ENCODE peak calls at places on chromosomes 5 and 9, in ten cellular contexts. One of them, this sample, is unnamed.

GRCh38 chr9:105286098-105286497 is 41.6 kb downstream of the SLC44A1 start:
- DNase-seq in NCI-H2081: no peak
- DNase-seq in activated CD4-positive, alpha-beta T cell treated with anti-CD3 and anti-CD28 coated beads, Interleukin-2, amount 10 ng/mL, durations not matched to agents 7 days and 5 days: no peak
- DNase-seq in mucosa of gallbladder: no peak
- DNase-seq in small intestine: no peak
- DNase-seq in HFF-Myc: no peak
- DNase-seq in RWPE1: no peak
- DNase-seq in GM04504: no peak
- DNase-seq in GM23338: no peak
- DNase-seq in Caco-2: no peak
- DNase-seq in this sample: no peak

GRCh38 chr9:76691761-76692313 is 72.4 kb upstream of the PCA3 start:
- DNase-seq in small intestine: peak
- DNase-seq in activated CD4-positive, alpha-beta T cell treated with anti-CD3 and anti-CD28 coated beads, Interleukin-2, amount 10 ng/mL, durations not matched to agents 7 days and 5 days: no peak
- DNase-seq in mucosa of gallbladder: no peak
- DNase-seq in HFF-Myc: no peak
- DNase-seq in Caco-2: no peak
- DNase-seq in GM23338: peak
- DNase-seq in GM04504: no peak
- DNase-seq in NCI-H2081: peak
- DNase-seq in RWPE1: no peak
- DNase-seq in this sample: no peak

GRCh38 chr5:77852514-77853352 is 76.6 kb upstream of the TBCA start:
- DNase-seq in NCI-H2081: no peak
- DNase-seq in activated CD4-positive, alpha-beta T cell treated with anti-CD3 and anti-CD28 coated beads, Interleukin-2, amount 10 ng/mL, durations not matched to agents 7 days and 5 days: peak
- DNase-seq in GM23338: peak
- DNase-seq in mucosa of gallbladder: no peak
- DNase-seq in Caco-2: no peak
- DNase-seq in HFF-Myc: no peak
- DNase-seq in GM04504: no peak
- DNase-seq in small intestine: no peak
- DNase-seq in RWPE1: no peak
- DNase-seq in this sample: peak

GRCh38 chr9:126633881-126634558 is 20.3 kb downstream of the LMX1B start:
- DNase-seq in activated CD4-positive, alpha-beta T cell treated with anti-CD3 and anti-CD28 coated beads, Interleukin-2, amount 10 ng/mL, durations not matched to agents 7 days and 5 days: no peak
- DNase-seq in GM23338: no peak
- DNase-seq in small intestine: no peak
- DNase-seq in NCI-H2081: peak
- DNase-seq in HFF-Myc: no peak
- DNase-seq in Caco-2: no peak
- DNase-seq in GM04504: no peak
- DNase-seq in RWPE1: no peak
- DNase-seq in mucosa of gallbladder: no peak
- DNase-seq in this sample: no peak

GRCh38 chr5:151569132-151570046 is 21.7 kb downstream of the FAT2 start:
- DNase-seq in activated CD4-positive, alpha-beta T cell treated with anti-CD3 and anti-CD28 coated beads, Interleukin-2, amount 10 ng/mL, durations not matched to agents 7 days and 5 days: no peak
- DNase-seq in small intestine: no peak
- DNase-seq in mucosa of gallbladder: no peak
- DNase-seq in NCI-H2081: no peak
- DNase-seq in Caco-2: no peak
- DNase-seq in RWPE1: no peak
- DNase-seq in HFF-Myc: no peak
- DNase-seq in GM04504: no peak
- DNase-seq in GM23338: no peak
- DNase-seq in this sample: no peak

GRCh38 chr9:34158362-34158869 is 20.4 kb upstream of the UBAP1 start:
- DNase-seq in HFF-Myc: no peak
- DNase-seq in activated CD4-positive, alpha-beta T cell treated with anti-CD3 and anti-CD28 coated beads, Interleukin-2, amount 10 ng/mL, durations not matched to agents 7 days and 5 days: no peak
- DNase-seq in NCI-H2081: peak
- DNase-seq in GM23338: no peak
- DNase-seq in RWPE1: peak
- DNase-seq in GM04504: no peak
- DNase-seq in small intestine: peak
- DNase-seq in mucosa of gallbladder: no peak
- DNase-seq in Caco-2: peak
- DNase-seq in this sample: no peak

GRCh38 chr9:125332527-125332926 is 70.9 kb downstream of the GAPVD1 start:
- DNase-seq in Caco-2: no peak
- DNase-seq in NCI-H2081: no peak
- DNase-seq in mucosa of gallbladder: no peak
- DNase-seq in small intestine: no peak
- DNase-seq in activated CD4-positive, alpha-beta T cell treated with anti-CD3 and anti-CD28 coated beads, Interleukin-2, amount 10 ng/mL, durations not matched to agents 7 days and 5 days: peak
- DNase-seq in GM23338: no peak
- DNase-seq in GM04504: no peak
- DNase-seq in RWPE1: no peak
- DNase-seq in HFF-Myc: no peak
- DNase-seq in this sample: peak

GRCh38 chr9:92724528-92725265 is 39.9 kb downstream of the BICD2 start:
- DNase-seq in NCI-H2081: peak
- DNase-seq in RWPE1: no peak
- DNase-seq in GM04504: no peak
- DNase-seq in small intestine: no peak
- DNase-seq in Caco-2: no peak
- DNase-seq in GM23338: no peak
- DNase-seq in HFF-Myc: no peak
- DNase-seq in activated CD4-positive, alpha-beta T cell treated with anti-CD3 and anti-CD28 coated beads, Interleukin-2, amount 10 ng/mL, durations not matched to agents 7 days and 5 days: no peak
- DNase-seq in mucosa of gallbladder: no peak
- DNase-seq in this sample: no peak

GRCh38 chr9:20591223-20591622 is 31.1 kb downstream of the MLLT3 start:
- DNase-seq in NCI-H2081: no peak
- DNase-seq in small intestine: no peak
- DNase-seq in mucosa of gallbladder: no peak
- DNase-seq in activated CD4-positive, alpha-beta T cell treated with anti-CD3 and anti-CD28 coated beads, Interleukin-2, amount 10 ng/mL, durations not matched to agents 7 days and 5 days: no peak
- DNase-seq in GM23338: no peak
- DNase-seq in RWPE1: no peak
- DNase-seq in Caco-2: no peak
- DNase-seq in GM04504: no peak
- DNase-seq in HFF-Myc: no peak
- DNase-seq in this sample: no peak

GRCh38 chr5:1268666-1269065 is 26.2 kb downstream of the TERT start:
- DNase-seq in mucosa of gallbladder: no peak
- DNase-seq in GM04504: no peak
- DNase-seq in GM23338: no peak
- DNase-seq in NCI-H2081: no peak
- DNase-seq in small intestine: no peak
- DNase-seq in Caco-2: no peak
- DNase-seq in RWPE1: no peak
- DNase-seq in HFF-Myc: no peak
- DNase-seq in activated CD4-positive, alpha-beta T cell treated with anti-CD3 and anti-CD28 coated beads, Interleukin-2, amount 10 ng/mL, durations not matched to agents 7 days and 5 days: peak
- DNase-seq in this sample: peak

GRCh38 chr5:10737880-10738279 is 23.2 kb downstream of the DAP start:
- DNase-seq in mucosa of gallbladder: no peak
- DNase-seq in small intestine: no peak
- DNase-seq in GM23338: no peak
- DNase-seq in HFF-Myc: no peak
- DNase-seq in RWPE1: no peak
- DNase-seq in Caco-2: no peak
- DNase-seq in activated CD4-positive, alpha-beta T cell treated with anti-CD3 and anti-CD28 coated beads, Interleukin-2, amount 10 ng/mL, durations not matched to agents 7 days and 5 days: no peak
- DNase-seq in GM04504: no peak
- DNase-seq in NCI-H2081: no peak
- DNase-seq in this sample: no peak

GRCh38 chr9:130337784-130338380 is 72.3 kb downstream of the HMCN2 start:
- DNase-seq in Caco-2: no peak
- DNase-seq in RWPE1: no peak
- DNase-seq in NCI-H2081: no peak
- DNase-seq in small intestine: no peak
- DNase-seq in activated CD4-positive, alpha-beta T cell treated with anti-CD3 and anti-CD28 coated beads, Interleukin-2, amount 10 ng/mL, durations not matched to agents 7 days and 5 days: no peak
- DNase-seq in GM04504: no peak
- DNase-seq in GM23338: no peak
- DNase-seq in mucosa of gallbladder: no peak
- DNase-seq in HFF-Myc: no peak
- DNase-seq in this sample: no peak

GRCh38 chr9:69877852-69878507 is 57.4 kb downstream of the CFAP95 start:
- DNase-seq in mucosa of gallbladder: no peak
- DNase-seq in RWPE1: peak
- DNase-seq in HFF-Myc: no peak
- DNase-seq in activated CD4-positive, alpha-beta T cell treated with anti-CD3 and anti-CD28 coated beads, Interleukin-2, amount 10 ng/mL, durations not matched to agents 7 days and 5 days: no peak
- DNase-seq in GM04504: peak
- DNase-seq in NCI-H2081: peak
- DNase-seq in Caco-2: no peak
- DNase-seq in GM23338: peak
- DNase-seq in small intestine: peak
- DNase-seq in this sample: no peak

GRCh38 chr5:52811067-52811749 is 23.5 kb downstream of the ITGA1 start:
- DNase-seq in RWPE1: no peak
- DNase-seq in HFF-Myc: no peak
- DNase-seq in small intestine: no peak
- DNase-seq in GM04504: no peak
- DNase-seq in activated CD4-positive, alpha-beta T cell treated with anti-CD3 and anti-CD28 coated beads, Interleukin-2, amount 10 ng/mL, durations not matched to agents 7 days and 5 days: no peak
- DNase-seq in mucosa of gallbladder: no peak
- DNase-seq in Caco-2: no peak
- DNase-seq in NCI-H2081: no peak
- DNase-seq in GM23338: no peak
- DNase-seq in this sample: no peak

GRCh38 chr5:139760066-139761056 is 35.2 kb upstream of the PSD2 start:
- DNase-seq in Caco-2: no peak
- DNase-seq in HFF-Myc: no peak
- DNase-seq in NCI-H2081: peak
- DNase-seq in mucosa of gallbladder: no peak
- DNase-seq in activated CD4-positive, alpha-beta T cell treated with anti-CD3 and anti-CD28 coated beads, Interleukin-2, amount 10 ng/mL, durations not matched to agents 7 days and 5 days: no peak
- DNase-seq in RWPE1: no peak
- DNase-seq in small intestine: no peak
- DNase-seq in GM23338: no peak
- DNase-seq in GM04504: no peak
- DNase-seq in this sample: no peak

GRCh38 chr5:149485655-149486615 is 65.3 kb downstream of the CSNK1A1 start:
- DNase-seq in Caco-2: peak
- DNase-seq in RWPE1: peak
- DNase-seq in activated CD4-positive, alpha-beta T cell treated with anti-CD3 and anti-CD28 coated beads, Interleukin-2, amount 10 ng/mL, durations not matched to agents 7 days and 5 days: no peak
- DNase-seq in NCI-H2081: peak
- DNase-seq in mucosa of gallbladder: peak
- DNase-seq in small intestine: peak
- DNase-seq in HFF-Myc: peak
- DNase-seq in GM04504: peak
- DNase-seq in GM23338: no peak
- DNase-seq in this sample: no peak

GRCh38 chr5:169089343-169089742 is 211.6 kb downstream of the SLIT3 start:
- DNase-seq in NCI-H2081: no peak
- DNase-seq in HFF-Myc: no peak
- DNase-seq in GM23338: peak
- DNase-seq in mucosa of gallbladder: no peak
- DNase-seq in Caco-2: no peak
- DNase-seq in small intestine: no peak
- DNase-seq in activated CD4-positive, alpha-beta T cell treated with anti-CD3 and anti-CD28 coated beads, Interleukin-2, amount 10 ng/mL, durations not matched to agents 7 days and 5 days: no peak
- DNase-seq in RWPE1: peak
- DNase-seq in GM04504: no peak
- DNase-seq in this sample: no peak